ENCODE peak calls at places on chromosomes 3 and 15, in eight cellular contexts. U, K, D, J, W, C, R and T are unnamed samples.

GRCh38 chr3:39383190-39383912 is at the start of gene SLC25A38:
- DNase-seq in U (peak; percentile 90), K (peak; percentile 61), D (peak; percentile 95), J (peak; percentile 82), W (peak; percentile 70), C (peak; percentile 77), R (peak; percentile 84), T (no peak)

GRCh38 chr15:65619636-65620290 is 2.0 kb upstream of the SLC24A1 start:
- DNase-seq in U (no peak), K (no peak), D (no peak), J (no peak), W (no peak), C (no peak), R (no peak), T (no peak)

GRCh38 chr15:20349774-20350498 is 191.7 kb downstream of the GOLGA6L6 start:
- DNase-seq in U (no peak), K (no peak), D (no peak), J (peak; percentile 25), W (no peak), C (peak; percentile 20), R (no peak), T (no peak)

GRCh38 chr15:77186518-77187095 is 115.7 kb upstream of the TSPAN3 start:
- DNase-seq in U (peak; percentile 72), K (no peak), D (peak; percentile 45), J (no peak), W (no peak), C (no peak), R (peak; percentile 65), T (no peak)

GRCh38 chr15:63933522-63933921 is 99.8 kb upstream of the HERC1 start:
- DNase-seq in U (no peak), K (no peak), D (peak; percentile 73), J (no peak), W (no peak), C (no peak), R (no peak), T (no peak)

GRCh38 chr3:131402391-131403039 is 20.9 kb downstream of the NUDT16 start:
- DNase-seq in U (no peak), K (no peak), D (peak; percentile 61), J (no peak), W (no peak), C (no peak), R (peak; percentile 19), T (no peak)

GRCh38 chr15:52464478-52464877 is 64.2 kb downstream of the MYO5A start:
- DNase-seq in U (no peak), K (no peak), D (no peak), J (no peak), W (no peak), C (no peak), R (no peak), T (no peak)

GRCh38 chr3:155382396-155383042 is 89.0 kb upstream of the STRIT1 start:
- DNase-seq in U (peak; percentile 66), K (no peak), D (peak; percentile 45), J (no peak), W (no peak), C (peak; percentile 61), R (peak; percentile 80), T (peak; percentile 25)

GRCh38 chr15:23467110-23467600 is 20.1 kb upstream of the GOLGA6L2 start:
- DNase-seq in U (peak; percentile 34), K (no peak), D (peak; percentile 46), J (no peak), W (no peak), C (no peak), R (peak; percentile 41), T (no peak)

GRCh38 chr15:33801954-33802353 is 166.3 kb upstream of the CHRM5 start:
- DNase-seq in U (no peak), K (no peak), D (peak; percentile 2), J (no peak), W (no peak), C (no peak), R (no peak), T (no peak)

GRCh38 chr15:53209396-53210042 is 419.4 kb upstream of the ONECUT1 start:
- DNase-seq in U (no peak), K (no peak), D (no peak), J (no peak), W (no peak), C (no peak), R (no peak), T (no peak)

GRCh38 chr3:113660901-113661300 is 35.5 kb downstream of the USF3 start:
- DNase-seq in U (peak; percentile 87), K (no peak), D (peak; percentile 29), J (no peak), W (no peak), C (peak; percentile 38), R (no peak), T (no peak)

GRCh38 chr3:197503652-197504051 is 52.1 kb downstream of the BDH1 start:
- DNase-seq in U (no peak), K (no peak), D (no peak), J (no peak), W (no peak), C (no peak), R (no peak), T (no peak)

GRCh38 chr15:27086146-27086545 is 115.2 kb downstream of the GABRG3 start:
- DNase-seq in U (no peak), K (no peak), D (no peak), J (no peak), W (no peak), C (no peak), R (no peak), T (no peak)

GRCh38 chr3:183122257-183122932 is 23.1 kb upstream of the MCCC1 start:
- DNase-seq in U (peak; percentile 85), K (no peak), D (peak; percentile 60), J (no peak), W (no peak), C (no peak), R (peak; percentile 69), T (peak; percentile 32)

GRCh38 chr15:71115567-71116351 is 488 bp downstream of the THSD4 start:
- DNase-seq in U (peak; percentile 59), K (no peak), D (peak; percentile 65), J (no peak), W (no peak), C (peak; percentile 44), R (peak; percentile 31), T (no peak)

GRCh38 chr3:41711656-41712055 is 250.2 kb downstream of the ULK4 start:
- DNase-seq in U (peak; percentile 21), K (no peak), D (peak; percentile 41), J (no peak), W (no peak), C (no peak), R (peak; percentile 80), T (no peak)

GRCh38 chr3:67864587-67865183 is 210.3 kb upstream of the SUCLG2 start:
- DNase-seq in U (no peak), K (no peak), D (no peak), J (no peak), W (no peak), C (no peak), R (no peak), T (no peak)

GRCh38 chr15:82093774-82094211 is 48.0 kb upstream of the MEX3B start:
- DNase-seq in U (peak; percentile 94), K (no peak), D (peak; percentile 99), J (no peak), W (no peak), C (no peak), R (peak; percentile 18), T (no peak)

GRCh38 chr3:150751781-150752263 is 11.1 kb downstream of the SIAH2 start:
- DNase-seq in U (no peak), K (no peak), D (no peak), J (no peak), W (no peak), C (no peak), R (peak; percentile 31), T (peak; percentile 86)

GRCh38 chr3:23390446-23390845 is 187.3 kb downstream of the UBE2E2 start:
- DNase-seq in U (no peak), K (no peak), D (no peak), J (no peak), W (no peak), C (no peak), R (no peak), T (no peak)

GRCh38 chr15:51735211-51735610 is 2.2 kb downstream of the LYSMD2 start:
- DNase-seq in U (no peak), K (no peak), D (no peak), J (no peak), W (no peak), C (no peak), R (no peak), T (no peak)

GRCh38 chr3:171267089-171267488 is 193.1 kb downstream of the TNIK start:
- DNase-seq in U (no peak), K (no peak), D (no peak), J (no peak), W (no peak), C (no peak), R (no peak), T (no peak)

GRCh38 chr3:96106701-96107100 is 707.7 kb upstream of the EPHA6 start:
- DNase-seq in U (no peak), K (no peak), D (no peak), J (no peak), W (no peak), C (no peak), R (no peak), T (no peak)

GRCh38 chr15:25930931-25931330 is 67.8 kb upstream of the ATP10A start:
- DNase-seq in U (no peak), K (no peak), D (no peak), J (no peak), W (no peak), C (no peak), R (no peak), T (no peak)